ENCODE peak calls at places on chromosome 5, in four cellular contexts. Q is uterus, B is PC-9, V is HCT116. E is an unnamed sample. For H3K4me1, the result is how much of the 10 kb centered on the place peaks cover.

GRCh38 chr5:65359981-65360380 is 121.7 kb downstream of the ADAMTS6 start:
- DNase-seq in V (no peak), Q (no peak), B (no peak), E (no peak)

GRCh38 chr5:54756301-54756700 is 229.1 kb downstream of the ESM1 start:
- DNase-seq in V (no peak), B (no peak), Q (no peak), E (no peak)

GRCh38 chr5:117881426-117882230 is 1106.7 kb downstream of the DTWD2 start:
- DNase-seq in Q (no peak), B (no peak), V (no peak), E (no peak)

GRCh38 chr5:168637793-168638192 is 58.6 kb upstream of the PANK3 start:
- DNase-seq in Q (no peak), B (no peak), V (no peak), E (no peak)

GRCh38 chr5:165881259-165881658 is 2375.8 kb downstream of the MAT2B start:
- DNase-seq in V (no peak), B (no peak), Q (no peak), E (no peak)

GRCh38 chr5:37660319-37660718 is 179.5 kb downstream of the GDNF start:
- DNase-seq in B (no peak), Q (no peak), V (no peak), E (no peak)

GRCh38 chr5:14439087-14439841 is 142.3 kb upstream of the OTULINL start:
- DNase-seq in B (no peak), Q (no peak), V (no peak), E (no peak)

GRCh38 chr5:179192891-179193470 is 132.8 kb downstream of the ZNF354C start:
- DNase-seq in V (no peak), Q (no peak), B (no peak), E (no peak)

GRCh38 chr5:447501-447900 is 4.5 kb downstream of the EXOC3 start:
- DNase-seq in V (no peak), Q (no peak), B (no peak), E (no peak)

GRCh38 chr5:11758321-11758720 is 145.9 kb downstream of the CTNND2 start:
- DNase-seq in V (no peak), Q (no peak), B (no peak), E (no peak)

GRCh38 chr5:62354028-62354874 is 48.2 kb downstream of the KIF2A start:
- DNase-seq in V (peak), Q (no peak), B (peak), E (no peak)

GRCh38 chr5:75522542-75522941 is 10.9 kb downstream of the POLK start:
- DNase-seq in Q (no peak), V (no peak), B (no peak), E (no peak)

GRCh38 chr5:150549735-150550134 is 41.8 kb downstream of the NDST1 start:
- DNase-seq in B (no peak), V (no peak), Q (no peak), E (no peak)

GRCh38 chr5:1523793-1524480 is at the start of gene LPCAT1:
- DNase-seq in B (peak), Q (peak), V (no peak), E (peak)

GRCh38 chr5:177447611-177448243 is 1.1 kb downstream of the PRR7 start:
- DNase-seq in Q (peak), B (peak), V (peak), E (no peak)

GRCh38 chr5:59322887-59323286 is 570.6 kb downstream of the PDE4D start:
- DNase-seq in V (no peak), B (no peak), Q (no peak), E (no peak)

GRCh38 chr5:64165160-64165499 is 513 bp upstream of the RNF180 start:
- DNase-seq in V (no peak), Q (no peak), B (no peak), E (no peak)

GRCh38 chr5:174175869-174176268 is 130.4 kb downstream of the NSG2 start:
- DNase-seq in Q (no peak), V (no peak), B (no peak), E (no peak)

GRCh38 chr5:66993882-66994281 is 202.7 kb downstream of the CD180 start:
- DNase-seq in V (no peak), Q (no peak), B (no peak), E (no peak)

GRCh38 chr5:89241186-89241585 is 358.2 kb upstream of the MEF2C start:
- DNase-seq in B (no peak), Q (no peak), V (no peak), E (no peak)

GRCh38 chr5:137600721-137601360 is 101.7 kb upstream of the SPOCK1 start:
- DNase-seq in B (no peak), V (no peak), Q (no peak), E (no peak)

GRCh38 chr5:1535646-1536045 is 11.9 kb upstream of the LPCAT1 start:
- DNase-seq in Q (no peak), V (no peak), B (no peak), E (no peak)

GRCh38 chr5:171963416-171963815 is 43.0 kb downstream of the FBXW11 start:
- DNase-seq in B (no peak), V (no peak), Q (no peak), E (no peak)
- H3K4me1 ChIP-seq in B (under half), V (under half), Q (under half), E (under half)

DNA sequence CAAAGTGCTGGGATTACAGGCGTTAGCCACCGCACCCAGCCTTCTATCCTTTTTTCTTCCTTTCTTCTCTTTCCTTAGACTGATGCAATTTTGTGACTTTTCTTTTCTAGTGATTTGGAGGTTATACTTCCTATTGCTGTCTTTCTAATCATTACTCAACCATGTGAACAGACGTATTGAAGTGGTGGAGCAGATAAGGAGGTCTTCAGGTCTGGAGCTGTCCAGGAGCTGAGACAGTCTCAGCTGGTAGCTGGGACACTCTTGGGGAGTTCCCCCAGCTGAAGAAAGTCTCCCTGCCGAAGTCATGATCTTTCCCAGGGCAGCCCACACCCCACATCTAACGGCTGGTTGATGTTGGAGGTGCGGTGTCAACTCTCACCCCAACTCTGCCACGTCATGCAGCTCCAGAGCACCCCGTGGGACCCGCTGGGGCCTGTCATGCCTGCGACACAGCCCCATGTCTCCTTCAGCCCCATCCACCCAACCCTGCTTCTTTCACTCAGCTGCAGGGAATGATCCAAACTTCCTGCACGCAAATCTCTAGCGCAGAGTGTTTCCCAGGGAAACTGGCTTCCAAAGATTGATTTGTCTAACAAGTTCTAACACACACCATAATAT is 41.1 kb downstream of the NSUN2 start:
- DNase-seq in Q (no peak), V (no peak), B (no peak), E (no peak)
- TF ChIP-seq CTCF in Q (no peak), V (no peak), B (no peak), E (no peak)

GRCh38 chr5:68071243-68071642 is 144.3 kb upstream of the PIK3R1 start:
- DNase-seq in B (no peak), Q (no peak), V (no peak), E (no peak)
- H3K4me1 ChIP-seq in B (under half), Q (under half), V (under half), E (under half)

GRCh38 chr5:172984244-172984953 is 828 bp downstream of the ATP6V0E1 start:
- DNase-seq in B (peak), V (peak), Q (peak), E (peak)
- TF ChIP-seq CTCF in B (peak), V (peak), Q (no peak), E (no peak)